ENCODE peak calls at places on chromosomes 2 and 18, in seven cellular contexts. T is stimulated activated CD4-positive, alpha-beta T cell treated with anti-CD3 and anti-CD28 coated beads, TNF-alpha, amount 100 ng/mL, for 4 hours; J is C1 segment of cervical spinal cord; N is Calu3; X is activated CD4-positive, alpha-beta T cell treated with anti-CD3 and anti-CD28 coated beads, Interleukin-2, amount 50 U/mL, for 4 hours; L is T follicular helper cell; I is NCI-H2029. P is an unnamed sample.
A peak's percentile ranks its signal among the peaks of the same experiment; 100 is the strongest.

GRCh38 chr2:75476778-75477177 is 84.0 kb downstream of the EVA1A start:
- DNase-seq in T (no peak), J (no peak), N (no peak), X (no peak), L (no peak), I (no peak), P (no peak)

GRCh38 chr2:34985474-34985873 is 1370.1 kb upstream of the CRIM1 start:
- DNase-seq in T (no peak), J (no peak), N (no peak), X (no peak), L (no peak), I (no peak), P (no peak)

GRCh38 chr2:175004980-175005832 is at the start of gene CHN1:
- DNase-seq in T (peak; percentile 43), J (peak; percentile 55), N (peak; percentile 63), X (peak; percentile 54), L (peak; percentile 54), I (peak; percentile 81), P (no peak)

GRCh38 chr2:128237911-128238697 is 80.6 kb downstream of the HS6ST1 start:
- DNase-seq in T (no peak), J (peak; percentile 60), N (no peak), X (no peak), L (no peak), I (no peak), P (no peak)

GRCh38 chr2:235665656-235666239 is 171.9 kb downstream of the AGAP1 start:
- DNase-seq in T (no peak), J (no peak), N (no peak), X (no peak), L (no peak), I (no peak), P (no peak)

GRCh38 chr2:109526442-109526970 is 87.3 kb downstream of the SEPTIN10 start:
- DNase-seq in T (no peak), J (no peak), N (no peak), X (no peak), L (no peak), I (no peak), P (no peak)

GRCh38 chr2:96145028-96145939 is at the start of gene DUSP2:
- DNase-seq in T (peak; percentile 90), J (peak; percentile 56), N (peak; percentile 74), X (peak; percentile 90), L (peak; percentile 82), I (peak; percentile 42), P (no peak)

GRCh38 chr2:38523728-38524437 is 78.8 kb downstream of the HNRNPLL start:
- DNase-seq in T (no peak), J (no peak), N (no peak), X (no peak), L (no peak), I (no peak), P (no peak)

GRCh38 chr2:122136071-122136470 is 380.6 kb downstream of the TSN start:
- DNase-seq in T (no peak), J (no peak), N (peak; percentile 19), X (no peak), L (no peak), I (no peak), P (no peak)

GRCh38 chr2:181231886-181232644 is 225.1 kb upstream of the ITGA4 start:
- DNase-seq in T (no peak), J (no peak), N (no peak), X (no peak), L (no peak), I (no peak), P (no peak)

GRCh38 chr2:1366546-1367134 is 46.6 kb upstream of the TPO start:
- DNase-seq in T (peak; percentile 10), J (peak; percentile 45), N (no peak), X (no peak), L (no peak), I (peak; percentile 63), P (peak; percentile 26)

GRCh38 chr2:44324971-44325426 is 36.3 kb downstream of the PREPL start:
- DNase-seq in T (no peak), J (no peak), N (no peak), X (no peak), L (no peak), I (no peak), P (no peak)

GRCh38 chr18:6781846-6782245 is 52.3 kb downstream of the ARHGAP28 start:
- DNase-seq in T (no peak), J (no peak), N (no peak), X (no peak), L (no peak), I (no peak), P (no peak)

GRCh38 chr18:24054130-24054529 is 39.6 kb downstream of the TTC39C start:
- DNase-seq in T (no peak), J (no peak), N (no peak), X (peak; percentile 7), L (no peak), I (no peak), P (no peak)

GRCh38 chr18:30970201-30970816 is 72.2 kb downstream of the DSC3 start:
- DNase-seq in T (no peak), J (no peak), N (peak; percentile 35), X (no peak), L (no peak), I (no peak), P (no peak)

GRCh38 chr18:74115046-74115445 is 32.6 kb downstream of the FBXO15 start:
- DNase-seq in T (no peak), J (no peak), N (no peak), X (no peak), L (no peak), I (no peak), P (no peak)

GRCh38 chr2:74821177-74822124 is 12.5 kb upstream of the HK2 start:
- DNase-seq in T (no peak), J (no peak), N (no peak), X (no peak), L (no peak), I (no peak), P (no peak)

GRCh38 chr18:47791461-47791860 is 139.0 kb downstream of the SMAD2 start:
- DNase-seq in T (no peak), J (no peak), N (no peak), X (no peak), L (no peak), I (no peak), P (no peak)

GRCh38 chr18:6810191-6810590 is 80.7 kb downstream of the ARHGAP28 start:
- DNase-seq in T (no peak), J (no peak), N (no peak), X (no peak), L (no peak), I (no peak), P (no peak)

GRCh38 chr2:74077636-74078035 is 70.1 kb downstream of the BOLA3 start:
- DNase-seq in T (no peak), J (no peak), N (no peak), X (no peak), L (no peak), I (no peak), P (no peak)

GRCh38 chr2:73907840-73908452 is 15.1 kb downstream of the ACTG2 start:
- DNase-seq in T (peak; percentile 30), J (no peak), N (peak; percentile 28), X (peak; percentile 49), L (peak; percentile 34), I (peak; percentile 59), P (no peak)

GRCh38 chr2:224793961-224794360 is 77.8 kb upstream of the CCDC195 start:
- DNase-seq in T (no peak), J (no peak), N (no peak), X (no peak), L (no peak), I (no peak), P (peak; percentile 64)